ENCODE peak calls at places on chromosomes 2 and 18, in six cellular contexts. O is RWPE1, Y is Caco-2, Q is Peyer's patch, B is cardiac muscle cell, C is H9. S is an unnamed sample.

GRCh38 chr2:60849165-60849564 is 32.2 kb upstream of the REL start:
- DNase-seq in Y (no peak), B (peak; percentile 54), O (no peak), Q (no peak), C (no peak), S (no peak)

GRCh38 chr2:159035790-159036411 is 67.5 kb downstream of the TANC1 start:
- DNase-seq in O (peak; percentile 48), B (peak; percentile 51), Y (peak; percentile 85), Q (peak; percentile 76), C (peak; percentile 82), S (no peak)

GRCh38 chr2:224039080-224039769 is at the start of gene SERPINE2:
- DNase-seq in O (peak; percentile 77), Y (peak; percentile 54), B (peak; percentile 62), C (peak; percentile 82), Q (peak; percentile 75), S (no peak)

GRCh38 chr2:138476940-138477339 is 24.6 kb upstream of the SPOPL start:
- DNase-seq in B (no peak), C (no peak), O (no peak), Q (no peak), Y (no peak), S (no peak)

GRCh38 chr2:71561441-71562267 is 108.3 kb downstream of the DYSF start:
- DNase-seq in O (no peak), Q (no peak), Y (no peak), C (no peak), B (no peak), S (peak; percentile 17)

GRCh38 chr2:199811360-199811759 is 39.6 kb downstream of the FTCDNL1 start:
- DNase-seq in Q (no peak), C (no peak), B (no peak), Y (no peak), O (no peak), S (no peak)

GRCh38 chr18:74353169-74353775 is 37.6 kb downstream of the C18orf63 start:
- DNase-seq in C (peak; percentile 67), Q (peak; percentile 85), Y (peak; percentile 39), B (peak; percentile 87), O (peak; percentile 36), S (no peak)

GRCh38 chr18:24140697-24141096 is 1.8 kb downstream of the CABYR start:
- DNase-seq in Q (no peak), Y (no peak), O (no peak), C (no peak), B (no peak), S (no peak)

GRCh38 chr2:95357717-95358280 is 44.7 kb upstream of the FAHD2A start:
- DNase-seq in C (peak; percentile 5), B (no peak), O (no peak), Q (peak; percentile 34), Y (no peak), S (no peak)

GRCh38 chr18:30970201-30970816 is 72.2 kb downstream of the DSC3 start:
- DNase-seq in C (no peak), B (peak; percentile 54), O (peak; percentile 13), Q (no peak), Y (no peak), S (no peak)

GRCh38 chr2:173773076-173773475 is 192.1 kb downstream of the SP3 start:
- DNase-seq in Q (no peak), B (no peak), Y (no peak), C (no peak), O (peak; percentile 14), S (no peak)

GRCh38 chr2:196249171-196249570 is 77.8 kb upstream of the STK17B start:
- DNase-seq in Q (no peak), O (no peak), B (no peak), Y (no peak), C (no peak), S (no peak)

GRCh38 chr18:68714356-68714706 is 577 bp downstream of the TMX3 start:
- DNase-seq in C (no peak), B (no peak), Q (no peak), Y (no peak), O (no peak), S (peak; percentile 47)

GRCh38 chr2:241932895-241933174 is 63.3 kb downstream of the RTP5 start:
- DNase-seq in O (no peak), B (no peak), C (no peak), Q (no peak), Y (no peak), S (no peak)

GRCh38 chr2:73212098-73212447 is 2.0 kb upstream of the SMYD5 start:
- DNase-seq in C (no peak), O (no peak), B (no peak), Q (no peak), Y (no peak), S (no peak)

GRCh38 chr18:28175930-28176673 is 828 bp downstream of the CDH2 start:
- DNase-seq in C (peak; percentile 43), Y (no peak), O (no peak), B (peak; percentile 46), Q (no peak), S (no peak)

GRCh38 chr18:36196239-36196995 is 9.1 kb downstream of the MOCOS start:
- DNase-seq in C (no peak), Q (no peak), B (no peak), Y (no peak), O (no peak), S (no peak)

GRCh38 chr2:218332288-218332687 is 24.4 kb upstream of the CATIP start:
- DNase-seq in Y (no peak), C (no peak), O (no peak), Q (no peak), B (no peak), S (no peak)

GRCh38 chr18:46220116-46220515 is 115.9 kb downstream of the HAUS1 start:
- DNase-seq in B (peak; percentile 30), C (no peak), Y (no peak), O (peak; percentile 1), Q (no peak), S (no peak)

GRCh38 chr2:64049633-64050220 is 30.5 kb upstream of the VPS54 start:
- DNase-seq in O (peak; percentile 65), Q (peak; percentile 89), B (peak; percentile 81), Y (peak; percentile 75), C (peak; percentile 67), S (peak; percentile 48)

GRCh38 chr2:220296174-220296573 is 668.7 kb downstream of the SLC4A3 start:
- DNase-seq in C (no peak), O (no peak), Y (no peak), B (no peak), Q (no peak), S (no peak)
- TF ChIP-seq CTCF in C (no peak), O (no peak), Y (no peak), B (no peak), Q (no peak), S (no peak)

DNA sequence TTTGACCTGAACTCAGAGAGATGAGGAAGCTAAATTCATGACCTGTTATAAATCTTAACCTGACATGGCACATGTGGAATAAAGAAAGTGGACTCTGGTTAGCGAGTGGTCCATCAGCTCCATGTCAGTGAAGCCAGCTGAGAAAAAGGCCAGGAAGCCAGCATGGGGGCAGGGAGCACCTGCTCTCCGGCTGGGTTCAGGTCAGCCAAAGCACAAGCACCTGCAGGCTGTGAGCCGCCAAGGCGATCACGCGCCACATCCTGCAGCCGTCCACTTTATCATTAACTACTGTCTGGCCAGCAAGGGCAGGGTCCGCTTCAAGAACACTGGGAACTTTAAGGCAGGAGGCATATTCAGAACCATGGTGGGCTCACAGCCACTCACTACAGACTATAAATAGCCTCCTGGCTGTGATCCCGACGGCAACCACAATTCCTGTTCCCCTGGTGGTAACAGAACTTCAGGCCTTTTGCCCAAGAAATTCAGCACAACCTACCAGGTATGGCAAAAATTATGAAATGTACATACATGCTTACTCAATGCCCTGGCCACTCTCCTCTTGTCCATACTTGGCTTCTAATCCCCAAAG is 35.5 kb downstream of the ACVR1 start:
- DNase-seq in B (peak; percentile 64), Y (no peak), C (peak; percentile 36), Q (peak; percentile 72), O (no peak), S (peak; percentile 55)
- TF ChIP-seq CTCF in B (peak; percentile 12), Y (no peak), C (no peak), Q (no peak), O (no peak), S (no peak)

DNA sequence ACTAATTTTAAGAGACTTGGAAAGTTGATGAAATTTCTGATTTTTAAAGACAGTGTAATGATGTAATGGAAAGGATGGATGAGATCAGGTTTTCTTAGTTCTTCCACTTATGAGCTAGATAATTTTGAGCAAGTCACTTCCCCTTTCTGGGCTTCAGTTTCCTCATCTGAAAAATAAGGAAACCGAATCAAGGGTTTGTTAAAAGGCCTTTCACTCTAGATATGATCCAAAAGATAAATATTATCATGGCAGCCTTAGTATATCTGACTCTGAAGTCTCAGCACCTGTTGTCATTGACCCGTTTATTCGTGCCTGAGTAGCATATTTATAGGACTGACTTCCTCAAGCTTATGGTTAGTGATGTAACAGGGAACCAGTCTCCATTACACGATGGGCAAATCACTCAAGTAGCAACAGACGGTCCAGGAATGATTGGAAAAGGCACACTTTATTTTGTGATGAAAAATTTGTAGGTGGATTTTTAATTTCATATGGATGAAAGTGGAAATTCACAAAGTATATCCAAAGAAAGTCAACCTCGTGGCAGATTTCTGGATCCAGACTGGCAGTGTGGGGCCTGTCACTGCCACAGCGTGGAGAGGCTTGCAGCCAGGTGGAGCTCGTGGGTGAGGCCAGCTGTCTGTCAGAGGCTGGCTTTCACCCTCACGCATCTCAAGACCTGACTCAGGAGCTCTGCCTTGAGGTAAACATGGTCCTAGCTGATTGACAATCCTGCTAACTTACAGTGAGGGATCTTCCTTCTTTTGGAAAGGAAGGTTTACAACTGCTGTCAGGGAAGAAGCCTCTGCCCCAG is 137.9 kb upstream of the CXCR4 start:
- DNase-seq in O (no peak), Q (peak; percentile 73), C (no peak), B (no peak), Y (no peak), S (no peak)
- TF ChIP-seq CTCF in O (no peak), Q (peak; percentile 18), C (peak; percentile 21), B (no peak), Y (peak; percentile 17), S (no peak)

DNA sequence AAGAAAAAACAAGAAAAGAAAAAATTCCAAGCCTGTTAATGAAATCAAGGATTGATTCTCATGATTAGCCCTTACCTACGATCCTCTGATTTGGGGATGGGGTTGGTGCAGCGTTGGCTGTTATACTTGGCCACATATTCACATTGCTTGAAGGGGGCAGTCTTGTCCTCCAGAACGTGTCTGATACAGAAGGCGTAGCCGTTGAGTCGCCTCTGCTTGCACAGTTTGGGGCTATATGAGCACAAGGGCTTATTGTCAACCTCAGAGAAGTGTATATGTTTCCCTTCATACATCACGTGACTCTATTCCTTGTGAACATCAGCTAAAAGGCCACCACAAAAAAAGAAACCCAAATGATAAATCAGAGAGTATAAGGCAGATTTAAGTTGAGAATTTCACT is 23.2 kb downstream of the INO80D start:
- DNase-seq in C (no peak), Y (no peak), O (no peak), Q (no peak), B (no peak), S (no peak)
- TF ChIP-seq CTCF in C (peak; percentile 24), Y (no peak), O (no peak), Q (no peak), B (no peak), S (no peak)

GRCh38 chr2:223001831-223002230 is 50.2 kb upstream of the KCNE4 start:
- DNase-seq in O (no peak), Y (no peak), C (no peak), Q (no peak), B (no peak), S (no peak)
- TF ChIP-seq CTCF in O (no peak), Y (no peak), C (no peak), Q (no peak), B (no peak), S (no peak)